ENCODE peak calls at places on chromosomes 6 and 20, in eight cellular contexts. U, P, L, O, Z, G, T and D are unnamed samples.

GRCh38 chr20:38806855-38807655 is 1.6 kb downstream of the PPP1R16B start:
- DNase-seq in U (no peak), P (no peak), L (no peak), O (no peak), Z (no peak), G (no peak), T (no peak), D (no peak)

GRCh38 chr20:35171438-35171752 is 477 bp upstream of the PROCR start:
- DNase-seq in U (no peak), P (no peak), L (no peak), O (no peak), Z (no peak), G (no peak), T (no peak), D (no peak)

GRCh38 chr6:119162134-119162761 is 83.8 kb upstream of the FAM184A start:
- DNase-seq in U (no peak), P (no peak), L (no peak), O (no peak), Z (no peak), G (no peak), T (no peak), D (no peak)

GRCh38 chr20:32463642-32464400 is 105.7 kb downstream of the ASXL1 start:
- DNase-seq in U (no peak), P (no peak), L (no peak), O (no peak), Z (no peak), G (no peak), T (no peak), D (no peak)

GRCh38 chr6:582370-582769 is 74.5 kb downstream of the HUS1B start:
- DNase-seq in U (peak; percentile 60), P (peak; percentile 45), L (no peak), O (no peak), Z (no peak), G (peak; percentile 73), T (peak; percentile 36), D (peak; percentile 42)

GRCh38 chr6:14702678-14703077 is 543.2 kb upstream of the JARID2 start:
- DNase-seq in U (no peak), P (peak; percentile 19), L (no peak), O (no peak), Z (no peak), G (no peak), T (no peak), D (no peak)

GRCh38 chr6:140275725-140276124 is 901.3 kb upstream of the CITED2 start:
- DNase-seq in U (no peak), P (no peak), L (no peak), O (peak; percentile 19), Z (no peak), G (no peak), T (no peak), D (no peak)

GRCh38 chr6:29011276-29011734 is 6.2 kb upstream of the ZNF311 start:
- DNase-seq in U (peak; percentile 28), P (peak; percentile 51), L (no peak), O (peak; percentile 53), Z (peak; percentile 87), G (peak; percentile 69), T (peak; percentile 77), D (peak; percentile 81)

GRCh38 chr20:21508230-21509078 is 5.4 kb downstream of the NKX2-2 start:
- DNase-seq in U (no peak), P (no peak), L (no peak), O (no peak), Z (no peak), G (no peak), T (no peak), D (no peak)

GRCh38 chr20:21510414-21510971 is 3.4 kb downstream of the NKX2-2 start:
- DNase-seq in U (no peak), P (no peak), L (no peak), O (no peak), Z (peak; percentile 47), G (peak; percentile 32), T (no peak), D (no peak)

GRCh38 chr20:21507275-21508229 is 6.3 kb downstream of the NKX2-2 start:
- DNase-seq in U (no peak), P (no peak), L (no peak), O (no peak), Z (no peak), G (no peak), T (no peak), D (no peak)

GRCh38 chr20:21509597-21510331 is 4.1 kb downstream of the NKX2-2 start:
- DNase-seq in U (no peak), P (peak; percentile 25), L (no peak), O (no peak), Z (peak; percentile 75), G (peak; percentile 67), T (no peak), D (no peak)

GRCh38 chr20:21509079-21509596 is 4.7 kb downstream of the NKX2-2 start:
- DNase-seq in U (no peak), P (no peak), L (no peak), O (no peak), Z (no peak), G (no peak), T (no peak), D (no peak)
- H3K27me3 ChIP-seq in U (peaks cover 96% of the 10 kb centered on the region), P (peaks cover 83% of the 10 kb centered on the region), L (peaks cover 17% of the 10 kb centered on the region), O (peaks cover 57% of the 10 kb centered on the region), Z (peaks cover 82% of the 10 kb centered on the region), G (peaks cover 57% of the 10 kb centered on the region), T (peaks cover 98% of the 10 kb centered on the region), D (peaks cover 67% of the 10 kb centered on the region)

GRCh38 chr6:105207524-105208269 is 27.9 kb upstream of the POPDC3 start:
- DNase-seq in U (no peak), P (peak; percentile 73), L (no peak), O (peak; percentile 69), Z (peak; percentile 66), G (peak; percentile 75), T (no peak), D (no peak)

GRCh38 chr6:105212587-105212986 is 32.8 kb upstream of the POPDC3 start:
- DNase-seq in U (no peak), P (no peak), L (peak; percentile 16), O (no peak), Z (no peak), G (no peak), T (no peak), D (no peak)

GRCh38 chr6:105210932-105211531 is 31.2 kb upstream of the POPDC3 start:
- DNase-seq in U (no peak), P (no peak), L (no peak), O (no peak), Z (no peak), G (no peak), T (no peak), D (peak; percentile 15)

GRCh38 chr6:105211831-105212230 is 32.0 kb upstream of the POPDC3 start:
- DNase-seq in U (no peak), P (peak; percentile 41), L (no peak), O (peak; percentile 42), Z (peak; percentile 65), G (peak; percentile 28), T (no peak), D (peak; percentile 49)

DNA sequence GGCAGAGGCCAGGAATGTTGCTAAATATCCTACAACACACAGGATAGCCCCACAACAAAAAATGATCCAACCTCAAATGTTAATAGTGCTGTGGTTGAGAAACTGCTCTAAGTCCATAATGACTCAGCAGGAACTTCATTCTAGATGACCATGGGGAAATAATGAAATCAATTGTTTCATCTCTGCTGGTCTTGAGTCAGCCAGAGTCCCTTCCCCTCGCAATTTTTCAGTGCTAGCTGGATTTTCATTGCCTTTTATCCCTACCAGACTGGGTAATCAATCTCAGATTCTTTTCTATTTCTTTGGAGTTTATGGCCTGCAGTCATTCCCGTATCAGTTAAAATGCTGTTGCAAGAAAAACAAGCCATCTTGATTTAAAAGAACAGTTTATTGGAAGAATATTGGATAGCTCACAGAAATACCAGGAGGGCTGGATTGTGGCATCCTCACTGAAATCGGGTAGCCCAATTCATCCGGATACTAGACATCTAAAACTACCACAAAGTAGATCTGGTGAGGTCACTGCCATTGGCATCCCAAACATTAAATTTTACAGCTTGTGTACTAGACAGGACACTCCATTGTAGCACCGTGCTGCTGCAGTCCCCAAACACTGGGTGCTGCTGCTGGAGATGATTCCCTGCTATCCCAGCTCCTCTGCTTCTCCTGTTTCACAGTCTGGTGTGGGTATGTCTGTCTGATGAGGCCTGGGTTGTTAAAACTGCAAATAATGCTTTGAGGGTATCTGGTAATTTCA is 30.3 kb upstream of the POPDC3 start:
- DNase-seq in U (no peak), P (peak; percentile 85), L (no peak), O (peak; percentile 86), Z (peak; percentile 93), G (peak; percentile 90), T (no peak), D (peak; percentile 79)
- H3K9ac ChIP-seq in U (no peak overlapping the region), P (no peak overlapping the region), L (no peak overlapping the region), O (peak overlapping the region; percentile 2), Z (peak overlapping the region; percentile 65), G (no peak overlapping the region), T (no peak overlapping the region), D (peak overlapping the region; percentile 35)

DNA sequence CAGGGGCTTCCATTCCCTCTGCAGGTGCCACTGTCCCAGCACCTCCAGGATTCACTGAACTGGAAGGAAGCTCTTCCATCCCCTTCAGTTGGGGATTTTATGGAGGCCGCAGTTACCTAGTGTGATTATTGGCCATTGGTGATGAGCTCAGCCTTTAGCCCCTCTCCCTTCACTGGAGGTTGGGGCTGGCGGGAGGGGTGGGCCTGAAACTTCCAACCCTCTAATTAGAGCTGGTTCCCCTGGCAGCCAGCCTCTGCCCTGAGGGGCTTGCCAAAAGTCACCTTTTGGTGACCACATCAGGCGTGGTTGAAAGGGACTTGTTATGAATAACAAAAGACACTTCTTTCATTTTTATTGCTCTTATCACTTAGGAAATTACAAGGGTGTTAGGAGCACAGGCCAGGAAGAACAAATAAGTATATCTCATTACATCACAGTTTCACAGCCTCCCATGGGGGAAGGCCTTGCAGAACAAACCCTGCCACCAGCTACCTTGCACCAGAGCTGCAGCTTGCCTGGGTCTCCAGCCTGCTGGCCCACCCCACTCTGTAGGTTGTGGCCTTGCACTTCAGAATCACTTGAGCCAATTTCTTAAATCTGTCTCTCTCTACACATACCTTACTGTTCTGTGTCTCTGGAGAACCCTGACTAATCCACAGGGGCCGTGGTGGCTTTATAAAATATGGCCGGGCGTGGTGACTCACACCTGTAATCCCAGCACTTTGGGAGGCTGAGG is 5.0 kb downstream of the PYGB start:
- DNase-seq in U (no peak), P (no peak), L (no peak), O (peak; percentile 46), Z (no peak), G (no peak), T (no peak), D (no peak)
- H3K4me3 ChIP-seq in U (no peak overlapping the region), P (no peak overlapping the region), L (no peak overlapping the region), O (peak overlapping the region; percentile 98), Z (no peak overlapping the region), G (peak overlapping the region; percentile 71), T (no peak overlapping the region), D (no peak overlapping the region)

GRCh38 chr20:9144643-9145042 is 75.8 kb downstream of the PLCB4 start:
- DNase-seq in U (no peak), P (no peak), L (no peak), O (no peak), Z (no peak), G (no peak), T (no peak), D (no peak)

GRCh38 chr20:9141916-9142315 is 73.0 kb downstream of the PLCB4 start:
- DNase-seq in U (no peak), P (no peak), L (no peak), O (no peak), Z (no peak), G (no peak), T (no peak), D (no peak)

GRCh38 chr20:9142809-9143208 is 73.9 kb downstream of the PLCB4 start:
- DNase-seq in U (no peak), P (no peak), L (no peak), O (no peak), Z (no peak), G (no peak), T (no peak), D (no peak)

GRCh38 chr20:9145142-9145541 is 76.3 kb downstream of the PLCB4 start:
- DNase-seq in U (no peak), P (no peak), L (no peak), O (no peak), Z (no peak), G (no peak), T (no peak), D (no peak)

GRCh38 chr20:9143926-9144325 is 75.0 kb downstream of the PLCB4 start:
- DNase-seq in U (no peak), P (no peak), L (no peak), O (no peak), Z (no peak), G (no peak), T (no peak), D (peak; percentile 57)
- H3K27me3 ChIP-seq in U (no peaks in the 10 kb centered on the region), P (no peaks in the 10 kb centered on the region), L (no peaks in the 10 kb centered on the region), O (no peaks in the 10 kb centered on the region), Z (no peaks in the 10 kb centered on the region), G (no peaks in the 10 kb centered on the region), T (no peaks in the 10 kb centered on the region), D (no peaks in the 10 kb centered on the region)